ENCODE peak calls at places on chromosomes 13 and 19, in four cellular contexts. H, L, O and E are unnamed samples.

GRCh38 chr19:21698215-21698614 is 69.2 kb downstream of the ZNF100 start:
- DNase-seq in H (no peak), L (peak; percentile 47), O (no peak), E (no peak)

GRCh38 chr19:38425810-38426466 is at the start of gene RASGRP4:
- DNase-seq in H (peak; percentile 76), L (no peak), O (no peak), E (no peak)

GRCh38 chr13:28022848-28023518 is 34.5 kb upstream of the URAD start:
- DNase-seq in H (no peak), L (no peak), O (no peak), E (no peak)

GRCh38 chr13:42762917-42763316 is 18.5 kb upstream of the FAM216B start:
- DNase-seq in H (no peak), L (no peak), O (no peak), E (no peak)

GRCh38 chr19:5932146-5932545 is 18.1 kb downstream of the CAPS start:
- DNase-seq in H (no peak), L (no peak), O (no peak), E (no peak)

GRCh38 chr13:54890976-54891375 is 1862.4 kb downstream of the OLFM4 start:
- DNase-seq in H (no peak), L (no peak), O (no peak), E (no peak)

GRCh38 chr19:8368136-8368535 is 4.2 kb downstream of the ANGPTL4 start:
- DNase-seq in H (no peak), L (peak; percentile 8), O (no peak), E (no peak)

GRCh38 chr13:61286148-61286745 is 129.4 kb downstream of the PCDH20 start:
- DNase-seq in H (peak; percentile 4), L (peak; percentile 4), O (no peak), E (peak; percentile 51)

GRCh38 chr19:2249010-2249866 is at the start of gene AMH:
- DNase-seq in H (no peak), L (peak; percentile 33), O (no peak), E (peak; percentile 66)

GRCh38 chr19:49150106-49150943 is 4.9 kb downstream of the HRC start:
- DNase-seq in H (peak; percentile 76), L (peak; percentile 95), O (no peak), E (peak; percentile 91)

GRCh38 chr13:65095118-65095517 is 2135.0 kb downstream of the PCDH9 start:
- DNase-seq in H (no peak), L (peak; percentile 43), O (no peak), E (no peak)

GRCh38 chr19:39927524-39928356 is 6.7 kb downstream of the FCGBP start:
- DNase-seq in H (peak; percentile 5), L (no peak), O (no peak), E (no peak)

GRCh38 chr19:45117666-45118065 is 24.7 kb downstream of the PPP1R37 start:
- DNase-seq in H (no peak), L (no peak), O (no peak), E (no peak)

GRCh38 chr19:4063369-4064072 is 3.2 kb downstream of the ZBTB7A start:
- DNase-seq in H (no peak), L (no peak), O (no peak), E (no peak)

GRCh38 chr13:27353166-27353583 is 71.2 kb upstream of the GTF3A start:
- DNase-seq in H (no peak), L (no peak), O (peak; percentile 89), E (no peak)

GRCh38 chr13:52849727-52850395 is 1.4 kb upstream of the PCDH8 start:
- DNase-seq in H (no peak), L (no peak), O (no peak), E (no peak)

GRCh38 chr19:35911173-35911572 is 3.1 kb upstream of the TYROBP start:
- DNase-seq in H (no peak), L (no peak), O (no peak), E (no peak)

GRCh38 chr19:3099347-3100145 is 5.4 kb downstream of the GNA11 start:
- DNase-seq in H (no peak), L (no peak), O (no peak), E (peak; percentile 43)

GRCh38 chr13:30739646-30740642 is 4.6 kb downstream of the ALOX5AP start:
- DNase-seq in H (no peak), L (no peak), O (peak; percentile 76), E (no peak)

GRCh38 chr19:47390533-47391488 is 28.5 kb downstream of the MEIS3 start:
- DNase-seq in H (no peak), L (no peak), O (no peak), E (no peak)

GRCh38 chr19:46574533-46574932 is 26.6 kb upstream of the CALM3 start:
- DNase-seq in H (no peak), L (peak; percentile 21), O (no peak), E (no peak)

GRCh38 chr19:14582894-14583340 is at the start of gene CLEC17A:
- DNase-seq in H (no peak), L (no peak), O (peak; percentile 66), E (no peak)
- H3K4me1 ChIP-seq in H (no peaks in the 10 kb centered on the region), L (no peaks in the 10 kb centered on the region), O (peaks cover 17% of the 10 kb centered on the region), E (no peaks in the 10 kb centered on the region)

GRCh38 chr13:44459674-44460073 is 86.0 kb downstream of the SERP2 start:
- DNase-seq in H (no peak), L (no peak), O (no peak), E (no peak)
- TF ChIP-seq NRF1 in H (no peak), L (no peak), O (no peak), E (no peak)

DNA sequence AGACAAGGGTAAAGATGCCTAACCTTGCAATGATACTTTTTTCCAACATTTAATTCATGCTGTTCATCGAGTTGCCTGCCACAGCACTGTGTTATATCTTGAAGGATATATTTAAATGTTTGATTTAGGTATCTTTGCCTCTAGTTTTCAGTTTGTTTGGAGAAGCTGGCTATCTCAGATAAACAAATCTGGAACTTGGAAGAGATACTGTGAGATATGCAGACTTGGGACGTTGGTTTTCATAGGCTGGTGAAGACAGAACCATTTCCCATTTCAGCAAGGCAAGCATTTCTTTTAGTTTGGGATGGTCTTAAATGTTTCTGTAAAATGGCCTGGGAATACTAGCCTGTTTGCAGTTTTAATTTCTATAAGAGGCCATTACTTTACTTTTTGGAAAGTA is 3.3 kb downstream of the RNASEH2B start:
- DNase-seq in H (no peak), L (no peak), O (no peak), E (no peak)
- H3K4me1 ChIP-seq in H (peaks cover 42% of the 10 kb centered on the region), L (peaks cover 7% of the 10 kb centered on the region), O (peaks cover 32% of the 10 kb centered on the region), E (peaks cover 10% of the 10 kb centered on the region)

GRCh38 chr13:110107568-110108347 is 199.2 kb downstream of the COL4A1 start:
- DNase-seq in H (no peak), L (peak; percentile 57), O (no peak), E (peak; percentile 76)
- TF ChIP-seq NRF1 in H (no peak), L (no peak), O (no peak), E (no peak)